ENCODE peak calls at places on chromosome 14, in seven cellular contexts. One of them, this sample, is unnamed. For H3K4me1 and H3K27me3, the result is how much of the 10 kb centered on the place peaks cover.

GRCh38 chr14:71021347-71022014 is 114.2 kb downstream of the PCNX1 start:
- DNase-seq in Caco-2: no peak
- DNase-seq in PC-3: peak
- DNase-seq in left ventricle myocardium inferior: no peak
- DNase-seq in heart right ventricle: no peak
- DNase-seq in testis: no peak
- DNase-seq in transverse colon: no peak
- DNase-seq in this sample: no peak

GRCh38 chr14:91244501-91244901 is at the start of gene GPR68:
- DNase-seq in Caco-2: no peak
- DNase-seq in PC-3: no peak
- DNase-seq in left ventricle myocardium inferior: peak
- DNase-seq in heart right ventricle: peak
- DNase-seq in testis: peak
- DNase-seq in transverse colon: peak
- DNase-seq in this sample: no peak

GRCh38 chr14:78022059-78022458 is 148.1 kb upstream of the NRXN3 start:
- DNase-seq in Caco-2: peak
- DNase-seq in PC-3: peak
- DNase-seq in left ventricle myocardium inferior: peak
- DNase-seq in heart right ventricle: peak
- DNase-seq in testis: peak
- DNase-seq in transverse colon: peak
- DNase-seq in this sample: peak

GRCh38 chr14:87797001-87797400 is 196.0 kb downstream of the GALC start:
- DNase-seq in Caco-2: no peak
- DNase-seq in PC-3: no peak
- DNase-seq in left ventricle myocardium inferior: no peak
- DNase-seq in heart right ventricle: no peak
- DNase-seq in testis: no peak
- DNase-seq in transverse colon: no peak
- DNase-seq in this sample: no peak

GRCh38 chr14:64683264-64683663 is 21.0 kb upstream of the PLEKHG3 start:
- DNase-seq in Caco-2: no peak
- DNase-seq in PC-3: no peak
- DNase-seq in left ventricle myocardium inferior: no peak
- DNase-seq in heart right ventricle: no peak
- DNase-seq in testis: no peak
- DNase-seq in transverse colon: no peak
- DNase-seq in this sample: no peak

GRCh38 chr14:29937116-29937515 is 9.5 kb upstream of the PRKD1 start:
- DNase-seq in Caco-2: no peak
- DNase-seq in PC-3: peak
- DNase-seq in left ventricle myocardium inferior: no peak
- DNase-seq in heart right ventricle: no peak
- DNase-seq in testis: no peak
- DNase-seq in transverse colon: no peak
- DNase-seq in this sample: no peak

GRCh38 chr14:32754209-32754608 is 184.5 kb upstream of the NPAS3 start:
- DNase-seq in Caco-2: no peak
- DNase-seq in PC-3: no peak
- DNase-seq in left ventricle myocardium inferior: no peak
- DNase-seq in heart right ventricle: no peak
- DNase-seq in testis: no peak
- DNase-seq in transverse colon: no peak
- DNase-seq in this sample: no peak

GRCh38 chr14:32572867-32573149 is 243.7 kb downstream of the AKAP6 start:
- DNase-seq in Caco-2: no peak
- DNase-seq in PC-3: no peak
- DNase-seq in left ventricle myocardium inferior: no peak
- DNase-seq in heart right ventricle: no peak
- DNase-seq in testis: no peak
- DNase-seq in transverse colon: no peak
- DNase-seq in this sample: no peak

GRCh38 chr14:105602799-105603763 is 76.7 kb downstream of the TMEM121 start:
- DNase-seq in Caco-2: no peak
- DNase-seq in PC-3: no peak
- DNase-seq in left ventricle myocardium inferior: no peak
- DNase-seq in heart right ventricle: no peak
- DNase-seq in testis: no peak
- DNase-seq in transverse colon: no peak
- DNase-seq in this sample: no peak

GRCh38 chr14:73249108-73249507 is 11.8 kb downstream of the PAPLN start:
- DNase-seq in Caco-2: no peak
- DNase-seq in PC-3: no peak
- DNase-seq in left ventricle myocardium inferior: no peak
- DNase-seq in heart right ventricle: no peak
- DNase-seq in testis: no peak
- DNase-seq in transverse colon: no peak
- DNase-seq in this sample: no peak

GRCh38 chr14:91753501-91754128 is 21.7 kb upstream of the CATSPERB start:
- DNase-seq in Caco-2: no peak
- DNase-seq in PC-3: peak
- DNase-seq in left ventricle myocardium inferior: no peak
- DNase-seq in heart right ventricle: no peak
- DNase-seq in testis: no peak
- DNase-seq in transverse colon: no peak
- DNase-seq in this sample: no peak

GRCh38 chr14:77849711-77850110 is 49.8 kb downstream of the ADCK1 start:
- DNase-seq in Caco-2: no peak
- DNase-seq in PC-3: peak
- DNase-seq in left ventricle myocardium inferior: no peak
- DNase-seq in heart right ventricle: no peak
- DNase-seq in testis: no peak
- DNase-seq in transverse colon: no peak
- DNase-seq in this sample: no peak

GRCh38 chr14:24194873-24195185 is 412 bp downstream of the TM9SF1 start:
- DNase-seq in Caco-2: no peak
- DNase-seq in PC-3: no peak
- DNase-seq in left ventricle myocardium inferior: no peak
- DNase-seq in heart right ventricle: no peak
- DNase-seq in testis: no peak
- DNase-seq in transverse colon: no peak
- DNase-seq in this sample: no peak

GRCh38 chr14:37122919-37123639 is 49.3 kb downstream of the SLC25A21 start:
- DNase-seq in Caco-2: no peak
- DNase-seq in PC-3: peak
- DNase-seq in left ventricle myocardium inferior: no peak
- DNase-seq in heart right ventricle: no peak
- DNase-seq in testis: no peak
- DNase-seq in transverse colon: no peak
- DNase-seq in this sample: no peak

GRCh38 chr14:37122288-37122687 is 50.1 kb downstream of the SLC25A21 start:
- DNase-seq in Caco-2: no peak
- DNase-seq in PC-3: peak
- DNase-seq in left ventricle myocardium inferior: no peak
- DNase-seq in heart right ventricle: no peak
- DNase-seq in testis: no peak
- DNase-seq in transverse colon: no peak
- DNase-seq in this sample: no peak

GRCh38 chr14:37129047-37129446 is 43.4 kb downstream of the SLC25A21 start:
- DNase-seq in Caco-2: no peak
- DNase-seq in PC-3: peak
- DNase-seq in left ventricle myocardium inferior: no peak
- DNase-seq in heart right ventricle: no peak
- DNase-seq in testis: no peak
- DNase-seq in transverse colon: no peak
- DNase-seq in this sample: no peak

GRCh38 chr14:37118673-37119366 is 53.6 kb downstream of the SLC25A21 start:
- DNase-seq in Caco-2: no peak
- DNase-seq in PC-3: no peak
- DNase-seq in left ventricle myocardium inferior: no peak
- DNase-seq in heart right ventricle: no peak
- DNase-seq in testis: no peak
- DNase-seq in transverse colon: no peak
- DNase-seq in this sample: no peak

DNA sequence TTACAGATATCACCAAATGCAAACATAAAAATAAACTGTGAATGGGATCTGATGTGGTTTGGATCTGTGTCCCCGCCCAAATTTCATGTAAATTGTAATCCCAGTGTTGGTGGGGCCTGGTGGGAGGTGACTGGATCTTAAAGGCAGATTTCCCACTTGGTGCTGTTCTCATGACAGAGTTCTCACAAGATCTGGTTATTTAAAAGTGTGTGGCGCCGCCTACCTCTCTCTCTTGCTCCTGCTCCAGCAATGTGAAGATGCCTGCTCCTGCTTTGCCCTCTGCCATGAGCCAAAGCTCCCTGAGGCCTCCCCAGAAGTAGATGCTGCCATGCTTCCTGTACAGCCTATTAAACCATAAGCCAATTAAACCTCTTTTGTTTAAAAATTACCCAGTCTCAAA is 47.8 kb downstream of the SLC25A21 start:
- DNase-seq in Caco-2: peak
- DNase-seq in PC-3: peak
- DNase-seq in left ventricle myocardium inferior: no peak
- DNase-seq in heart right ventricle: no peak
- DNase-seq in testis: no peak
- DNase-seq in transverse colon: no peak
- DNase-seq in this sample: no peak
- TF ChIP-seq CTCF in Caco-2: peak
- TF ChIP-seq CTCF in PC-3: peak
- TF ChIP-seq CTCF in left ventricle myocardium inferior: no peak
- TF ChIP-seq CTCF in heart right ventricle: no peak
- TF ChIP-seq CTCF in testis: no peak
- TF ChIP-seq CTCF in transverse colon: no peak
- TF ChIP-seq CTCF in this sample: no peak

GRCh38 chr14:68964300-68965093 is 14.6 kb downstream of the ACTN1 start:
- DNase-seq in Caco-2: peak
- DNase-seq in PC-3: no peak
- DNase-seq in left ventricle myocardium inferior: no peak
- DNase-seq in heart right ventricle: peak
- DNase-seq in testis: no peak
- DNase-seq in transverse colon: peak
- DNase-seq in this sample: no peak
- H3K4me1 ChIP-seq in Caco-2: under half
- H3K4me1 ChIP-seq in PC-3: half or more
- H3K4me1 ChIP-seq in left ventricle myocardium inferior: half or more
- H3K4me1 ChIP-seq in heart right ventricle: half or more
- H3K4me1 ChIP-seq in testis: under half
- H3K4me1 ChIP-seq in transverse colon: half or more
- H3K4me1 ChIP-seq in this sample: half or more

GRCh38 chr14:99117671-99118045 is 154.3 kb downstream of the BCL11B start:
- DNase-seq in Caco-2: no peak
- DNase-seq in PC-3: no peak
- DNase-seq in left ventricle myocardium inferior: no peak
- DNase-seq in heart right ventricle: no peak
- DNase-seq in testis: no peak
- DNase-seq in transverse colon: no peak
- DNase-seq in this sample: no peak

GRCh38 chr14:99119554-99119953 is 152.4 kb downstream of the BCL11B start:
- DNase-seq in Caco-2: no peak
- DNase-seq in PC-3: no peak
- DNase-seq in left ventricle myocardium inferior: no peak
- DNase-seq in heart right ventricle: no peak
- DNase-seq in testis: no peak
- DNase-seq in transverse colon: no peak
- DNase-seq in this sample: no peak

GRCh38 chr14:99116741-99117295 is 155.2 kb downstream of the BCL11B start:
- DNase-seq in Caco-2: no peak
- DNase-seq in PC-3: no peak
- DNase-seq in left ventricle myocardium inferior: no peak
- DNase-seq in heart right ventricle: no peak
- DNase-seq in testis: no peak
- DNase-seq in transverse colon: no peak
- DNase-seq in this sample: no peak

GRCh38 chr14:99118946-99119345 is 153.1 kb downstream of the BCL11B start:
- DNase-seq in Caco-2: no peak
- DNase-seq in PC-3: no peak
- DNase-seq in left ventricle myocardium inferior: no peak
- DNase-seq in heart right ventricle: no peak
- DNase-seq in testis: no peak
- DNase-seq in transverse colon: no peak
- DNase-seq in this sample: no peak

DNA sequence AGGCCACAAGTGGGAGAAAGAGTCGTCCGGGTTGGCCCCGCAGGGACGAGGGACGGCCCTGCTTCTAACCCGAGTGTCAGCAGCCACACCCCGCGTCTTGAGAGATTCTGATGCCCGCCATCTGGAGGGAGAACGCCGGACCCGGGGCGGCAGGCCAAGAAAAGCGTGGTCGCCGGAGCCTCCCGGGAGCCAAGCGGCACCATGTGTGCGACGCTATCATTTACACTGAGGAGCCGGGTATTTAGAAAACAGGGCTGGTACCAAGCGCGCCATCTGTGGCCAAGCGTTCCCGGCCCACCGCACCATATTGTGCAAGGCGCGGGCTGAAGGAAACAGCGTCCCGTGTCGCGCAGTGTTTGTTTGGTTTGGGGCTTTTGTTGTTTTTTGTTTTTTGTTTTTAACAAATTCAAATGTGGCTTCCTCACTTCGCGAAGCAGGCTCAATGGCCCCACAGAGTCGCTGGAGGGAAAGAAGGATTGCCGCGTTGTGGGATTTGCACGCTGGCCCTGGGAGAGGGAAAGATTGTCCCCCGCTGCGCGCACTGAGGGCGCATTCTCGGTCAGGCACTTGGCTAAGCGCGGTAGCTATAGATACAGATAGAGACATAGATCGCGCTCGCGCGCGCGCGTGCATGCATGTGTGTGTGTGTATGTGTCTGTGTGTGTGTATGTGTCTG is 153.8 kb downstream of the BCL11B start:
- DNase-seq in Caco-2: no peak
- DNase-seq in PC-3: no peak
- DNase-seq in left ventricle myocardium inferior: no peak
- DNase-seq in heart right ventricle: no peak
- DNase-seq in testis: no peak
- DNase-seq in transverse colon: no peak
- DNase-seq in this sample: no peak
- H3K27me3 ChIP-seq in Caco-2: under half
- H3K27me3 ChIP-seq in PC-3: half or more
- H3K27me3 ChIP-seq in left ventricle myocardium inferior: half or more
- H3K27me3 ChIP-seq in heart right ventricle: half or more
- H3K27me3 ChIP-seq in testis: under half
- H3K27me3 ChIP-seq in transverse colon: under half
- H3K27me3 ChIP-seq in this sample: under half

DNA sequence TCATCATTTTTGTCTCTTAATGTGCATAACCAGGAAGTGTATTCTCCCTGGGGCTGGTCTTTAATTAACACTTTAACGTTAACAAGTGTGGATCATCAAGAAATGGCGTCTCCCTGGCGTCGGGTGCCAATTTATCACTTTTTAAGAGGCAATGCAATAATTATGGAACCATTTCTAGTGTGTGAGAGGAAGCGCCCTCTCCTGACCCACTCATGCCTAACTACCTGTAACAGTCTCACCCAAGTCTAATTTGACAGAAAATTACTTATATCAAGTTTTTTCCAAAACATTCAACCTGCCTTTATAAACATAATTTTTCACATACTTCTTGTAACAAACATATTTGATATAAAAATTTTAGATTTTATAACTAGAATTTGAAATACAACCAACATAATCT is 905.3 kb upstream of the MDGA2 start:
- DNase-seq in Caco-2: no peak
- DNase-seq in PC-3: peak
- DNase-seq in left ventricle myocardium inferior: no peak
- DNase-seq in heart right ventricle: no peak
- DNase-seq in testis: no peak
- DNase-seq in transverse colon: no peak
- DNase-seq in this sample: no peak
- TF ChIP-seq CTCF in Caco-2: no peak
- TF ChIP-seq CTCF in PC-3: peak
- TF ChIP-seq CTCF in left ventricle myocardium inferior: no peak
- TF ChIP-seq CTCF in heart right ventricle: no peak
- TF ChIP-seq CTCF in testis: no peak
- TF ChIP-seq CTCF in transverse colon: no peak
- TF ChIP-seq CTCF in this sample: no peak

This sample was measured in upper lobe of right lung.